ENCODE peak calls at places on chromosomes 7 and 10, in six cellular contexts. One of them, this sample, is unnamed.

GRCh38 chr10:95637140-95637539 is 19.4 kb downstream of the ALDH18A1 start:
- DNase-seq in stomach: no peak
- DNase-seq in sigmoid colon: no peak
- DNase-seq in GM12878: no peak
- DNase-seq in HepG2: no peak
- DNase-seq in K562: no peak
- DNase-seq in this sample: no peak

GRCh38 chr10:33460461-33461294 is 126.2 kb upstream of the NRP1 start:
- DNase-seq in sigmoid colon: peak; percentile 78
- DNase-seq in GM12878: no peak
- DNase-seq in stomach: peak; percentile 31
- DNase-seq in HepG2: no peak
- DNase-seq in K562: no peak
- DNase-seq in this sample: no peak

GRCh38 chr10:122301055-122301810 is 30.1 kb downstream of the BTBD16 start:
- DNase-seq in HepG2: no peak
- DNase-seq in sigmoid colon: no peak
- DNase-seq in GM12878: no peak
- DNase-seq in stomach: no peak
- DNase-seq in K562: no peak
- DNase-seq in this sample: no peak

GRCh38 chr10:79905322-79906314 is 43.3 kb downstream of the SFTPD start:
- DNase-seq in HepG2: no peak
- DNase-seq in sigmoid colon: no peak
- DNase-seq in stomach: no peak
- DNase-seq in GM12878: no peak
- DNase-seq in K562: no peak
- DNase-seq in this sample: no peak

GRCh38 chr10:71857934-71858890 is 7.2 kb upstream of the PSAP start:
- DNase-seq in GM12878: no peak
- DNase-seq in sigmoid colon: peak; percentile 81
- DNase-seq in K562: no peak
- DNase-seq in stomach: no peak
- DNase-seq in HepG2: no peak
- DNase-seq in this sample: no peak

GRCh38 chr10:3008518-3009195 is 58.7 kb upstream of the PFKP start:
- DNase-seq in HepG2: no peak
- DNase-seq in K562: no peak
- DNase-seq in stomach: no peak
- DNase-seq in GM12878: no peak
- DNase-seq in sigmoid colon: no peak
- DNase-seq in this sample: no peak

GRCh38 chr7:17593854-17594419 is 295.5 kb downstream of the AHR start:
- DNase-seq in HepG2: no peak
- DNase-seq in sigmoid colon: no peak
- DNase-seq in stomach: no peak
- DNase-seq in GM12878: no peak
- DNase-seq in K562: no peak
- DNase-seq in this sample: no peak

GRCh38 chr10:3820255-3820654 is 35.2 kb upstream of the KLF6 start:
- DNase-seq in sigmoid colon: no peak
- DNase-seq in GM12878: no peak
- DNase-seq in K562: no peak
- DNase-seq in stomach: no peak
- DNase-seq in HepG2: no peak
- DNase-seq in this sample: no peak

GRCh38 chr10:79304479-79305087 is 42.7 kb upstream of the PPIF start:
- DNase-seq in HepG2: no peak
- DNase-seq in K562: no peak
- DNase-seq in sigmoid colon: no peak
- DNase-seq in stomach: no peak
- DNase-seq in GM12878: no peak
- DNase-seq in this sample: no peak

GRCh38 chr7:98913612-98914011 is 35.3 kb downstream of the TRRAP start:
- DNase-seq in K562: no peak
- DNase-seq in stomach: no peak
- DNase-seq in GM12878: no peak
- DNase-seq in sigmoid colon: no peak
- DNase-seq in HepG2: no peak
- DNase-seq in this sample: no peak

GRCh38 chr7:125529237-125529636 is 599.6 kb upstream of the POT1 start:
- DNase-seq in sigmoid colon: no peak
- DNase-seq in K562: no peak
- DNase-seq in GM12878: no peak
- DNase-seq in stomach: no peak
- DNase-seq in HepG2: no peak
- DNase-seq in this sample: no peak

GRCh38 chr10:69239106-69239505 is 19.0 kb downstream of the HKDC1 start:
- DNase-seq in HepG2: no peak
- DNase-seq in sigmoid colon: no peak
- DNase-seq in GM12878: no peak
- DNase-seq in stomach: no peak
- DNase-seq in K562: no peak
- DNase-seq in this sample: no peak

GRCh38 chr10:125002423-125003145 is 60.7 kb downstream of the ZRANB1 start:
- DNase-seq in HepG2: no peak
- DNase-seq in K562: no peak
- DNase-seq in sigmoid colon: peak; percentile 61
- DNase-seq in GM12878: no peak
- DNase-seq in stomach: peak; percentile 22
- DNase-seq in this sample: peak; percentile 14

GRCh38 chr10:44974082-44974627 is 4.5 kb downstream of the DEPP1 start:
- DNase-seq in K562: no peak
- DNase-seq in sigmoid colon: peak; percentile 64
- DNase-seq in stomach: no peak
- DNase-seq in HepG2: no peak
- DNase-seq in GM12878: no peak
- DNase-seq in this sample: no peak

GRCh38 chr10:43939939-43940810 is 291.5 kb upstream of the ZNF32 start:
- DNase-seq in GM12878: no peak
- DNase-seq in sigmoid colon: no peak
- DNase-seq in K562: no peak
- DNase-seq in HepG2: no peak
- DNase-seq in stomach: no peak
- DNase-seq in this sample: no peak

GRCh38 chr10:29857843-29858242 is 201.5 kb downstream of the JCAD start:
- DNase-seq in HepG2: no peak
- DNase-seq in K562: no peak
- DNase-seq in GM12878: no peak
- DNase-seq in stomach: no peak
- DNase-seq in sigmoid colon: no peak
- DNase-seq in this sample: no peak

GRCh38 chr10:29860159-29860558 is 199.2 kb downstream of the JCAD start:
- DNase-seq in stomach: no peak
- DNase-seq in GM12878: no peak
- DNase-seq in HepG2: no peak
- DNase-seq in K562: no peak
- DNase-seq in sigmoid colon: peak; percentile 81
- DNase-seq in this sample: no peak

GRCh38 chr10:29856295-29856694 is 203.1 kb downstream of the JCAD start:
- DNase-seq in stomach: no peak
- DNase-seq in sigmoid colon: no peak
- DNase-seq in GM12878: no peak
- DNase-seq in HepG2: no peak
- DNase-seq in K562: no peak
- DNase-seq in this sample: no peak

GRCh38 chr10:29859521-29860130 is 199.8 kb downstream of the JCAD start:
- DNase-seq in K562: no peak
- DNase-seq in GM12878: no peak
- DNase-seq in HepG2: no peak
- DNase-seq in sigmoid colon: no peak
- DNase-seq in stomach: no peak
- DNase-seq in this sample: no peak

GRCh38 chr10:29858352-29859267 is 200.8 kb downstream of the JCAD start:
- DNase-seq in HepG2: peak; percentile 34
- DNase-seq in GM12878: no peak
- DNase-seq in K562: no peak
- DNase-seq in sigmoid colon: peak; percentile 91
- DNase-seq in stomach: peak; percentile 57
- DNase-seq in this sample: peak; percentile 70
- TF ChIP-seq EP300 in HepG2: no peak
- TF ChIP-seq EP300 in GM12878: no peak
- TF ChIP-seq EP300 in K562: no peak
- TF ChIP-seq EP300 in sigmoid colon: peak; percentile 83
- TF ChIP-seq EP300 in stomach: peak; percentile 66
- TF ChIP-seq EP300 in this sample: no peak

GRCh38 chr7:37352974-37353948 is 95.4 kb downstream of the ELMO1 start:
- DNase-seq in sigmoid colon: no peak
- DNase-seq in stomach: no peak
- DNase-seq in GM12878: no peak
- DNase-seq in HepG2: no peak
- DNase-seq in K562: no peak
- DNase-seq in this sample: no peak
- TF ChIP-seq POLR2A in sigmoid colon: no peak
- TF ChIP-seq POLR2A in stomach: no peak
- TF ChIP-seq POLR2A in GM12878: no peak
- TF ChIP-seq POLR2A in HepG2: no peak
- TF ChIP-seq POLR2A in K562: no peak
- TF ChIP-seq POLR2A in this sample: no peak

GRCh38 chr10:116743266-116744064 is 1.1 kb upstream of the HSPA12A start:
- DNase-seq in K562: no peak
- DNase-seq in HepG2: no peak
- DNase-seq in GM12878: no peak
- DNase-seq in sigmoid colon: peak; percentile 43
- DNase-seq in stomach: no peak
- DNase-seq in this sample: no peak
- TF ChIP-seq EP300 in K562: no peak
- TF ChIP-seq EP300 in HepG2: no peak
- TF ChIP-seq EP300 in GM12878: no peak
- TF ChIP-seq EP300 in sigmoid colon: no peak
- TF ChIP-seq EP300 in stomach: no peak
- TF ChIP-seq EP300 in this sample: no peak

DNA sequence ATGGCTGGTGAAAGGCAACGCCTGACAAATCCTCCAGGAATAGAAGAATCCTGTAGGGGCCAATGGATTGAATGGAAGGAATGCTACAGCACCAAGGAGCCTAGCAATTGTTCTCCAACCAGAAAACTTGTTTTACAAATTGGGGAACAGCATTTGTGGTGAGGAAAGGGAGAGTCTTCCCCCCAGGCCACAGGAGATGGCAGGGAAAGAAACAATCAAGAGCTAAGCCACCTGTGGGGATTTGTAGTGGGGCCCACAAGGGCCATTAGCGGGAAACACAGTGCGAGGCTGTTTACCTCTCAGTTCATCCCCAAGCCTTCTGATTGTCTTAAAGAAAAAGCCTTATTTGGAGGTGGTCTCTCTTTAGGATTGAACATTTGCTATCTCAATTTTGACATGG is 48.5 kb upstream of the KCNMA1 start:
- DNase-seq in K562: no peak
- DNase-seq in sigmoid colon: no peak
- DNase-seq in stomach: no peak
- DNase-seq in HepG2: no peak
- DNase-seq in GM12878: no peak
- DNase-seq in this sample: no peak
- TF ChIP-seq POLR2A in K562: no peak
- TF ChIP-seq POLR2A in sigmoid colon: no peak
- TF ChIP-seq POLR2A in stomach: no peak
- TF ChIP-seq POLR2A in HepG2: no peak
- TF ChIP-seq POLR2A in GM12878: no peak
- TF ChIP-seq POLR2A in this sample: no peak

DNA sequence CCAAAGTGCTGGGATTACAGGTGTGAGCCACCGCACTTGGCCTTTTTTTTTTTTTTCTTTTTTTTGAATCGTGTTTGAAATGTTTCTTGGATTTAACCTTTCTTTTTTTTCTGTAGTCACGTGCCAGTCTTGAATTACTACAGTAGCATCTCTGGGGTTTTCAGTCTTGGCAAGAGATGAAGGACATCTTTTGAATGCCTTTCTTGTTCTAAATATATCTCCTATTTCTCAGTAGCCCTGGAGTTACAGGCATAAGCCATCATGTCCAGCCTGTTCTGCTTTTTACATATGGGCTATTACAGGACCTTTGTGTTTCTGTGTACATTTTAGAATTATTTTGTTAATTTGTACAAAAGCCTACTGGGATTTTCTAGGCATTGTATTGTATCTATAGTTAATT is 74.1 kb downstream of the TAX1BP1 start:
- DNase-seq in sigmoid colon: no peak
- DNase-seq in K562: no peak
- DNase-seq in GM12878: no peak
- DNase-seq in HepG2: no peak
- DNase-seq in stomach: no peak
- DNase-seq in this sample: no peak
- TF ChIP-seq EP300 in sigmoid colon: no peak
- TF ChIP-seq EP300 in K562: no peak
- TF ChIP-seq EP300 in GM12878: no peak
- TF ChIP-seq EP300 in HepG2: no peak
- TF ChIP-seq EP300 in stomach: no peak
- TF ChIP-seq EP300 in this sample: no peak

GRCh38 chr7:26449175-26450165 is 157.8 kb downstream of the SNX10 start:
- DNase-seq in HepG2: no peak
- DNase-seq in sigmoid colon: no peak
- DNase-seq in K562: no peak
- DNase-seq in GM12878: no peak
- DNase-seq in stomach: no peak
- DNase-seq in this sample: no peak
- TF ChIP-seq POLR2A in HepG2: no peak
- TF ChIP-seq POLR2A in sigmoid colon: no peak
- TF ChIP-seq POLR2A in K562: no peak
- TF ChIP-seq POLR2A in GM12878: no peak
- TF ChIP-seq POLR2A in stomach: no peak
- TF ChIP-seq POLR2A in this sample: no peak

GRCh38 chr10:73581912-73582311 is 9.2 kb downstream of the USP54 start:
- DNase-seq in sigmoid colon: no peak
- DNase-seq in K562: no peak
- DNase-seq in HepG2: no peak
- DNase-seq in stomach: no peak
- DNase-seq in GM12878: no peak
- DNase-seq in this sample: no peak

GRCh38 chr10:73576890-73577591 is 14.1 kb downstream of the USP54 start:
- DNase-seq in K562: no peak
- DNase-seq in GM12878: no peak
- DNase-seq in sigmoid colon: no peak
- DNase-seq in HepG2: no peak
- DNase-seq in stomach: no peak
- DNase-seq in this sample: no peak

GRCh38 chr10:73576178-73576889 is 14.8 kb downstream of the USP54 start:
- DNase-seq in stomach: peak; percentile 46
- DNase-seq in HepG2: peak; percentile 43
- DNase-seq in GM12878: peak; percentile 17
- DNase-seq in sigmoid colon: peak; percentile 79
- DNase-seq in K562: no peak
- DNase-seq in this sample: no peak

DNA sequence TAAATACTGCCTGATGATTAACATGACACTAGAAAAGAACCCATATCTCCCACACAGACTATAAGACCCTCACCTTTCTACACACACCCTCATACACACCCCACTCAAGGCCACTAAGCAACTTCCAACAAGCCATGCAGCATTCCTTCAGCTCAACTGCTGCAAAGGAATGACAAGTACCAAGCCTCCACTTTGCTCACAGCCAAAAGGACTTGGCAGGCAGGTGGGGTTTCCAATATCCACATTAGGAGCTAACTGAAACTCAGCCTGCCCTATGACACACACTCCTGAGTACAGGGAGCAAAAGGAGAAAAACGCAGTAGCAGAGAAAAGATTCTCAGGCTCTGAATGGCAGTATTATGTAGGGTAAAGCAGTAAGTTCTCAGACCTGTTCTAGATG is 13.4 kb downstream of the USP54 start:
- DNase-seq in K562: no peak
- DNase-seq in sigmoid colon: peak; percentile 95
- DNase-seq in stomach: peak; percentile 83
- DNase-seq in GM12878: no peak
- DNase-seq in HepG2: no peak
- DNase-seq in this sample: peak; percentile 92
- TF ChIP-seq EP300 in K562: no peak
- TF ChIP-seq EP300 in sigmoid colon: peak; percentile 94
- TF ChIP-seq EP300 in stomach: no peak
- TF ChIP-seq EP300 in GM12878: no peak
- TF ChIP-seq EP300 in HepG2: no peak
- TF ChIP-seq EP300 in this sample: no peak

This sample was measured in upper lobe of left lung.